ENCODE peak calls at places on chromosome 9, in four cellular contexts. W, I, Q and S are unnamed samples.

GRCh38 chr9:111442360-111443027 is 41.7 kb downstream of the ECPAS start:
- DNase-seq in W (no peak), I (no peak), Q (no peak), S (no peak)

GRCh38 chr9:127506117-127506813 is 55.0 kb downstream of the LRSAM1 start:
- DNase-seq in I (no peak), Q (no peak), W (no peak), S (no peak)

GRCh38 chr9:130663258-130664171 is 879 bp upstream of the PRDM12 start:
- DNase-seq in I (no peak), W (no peak), Q (peak), S (no peak)

GRCh38 chr9:130265431-130266235 is at the start of gene HMCN2:
- DNase-seq in W (no peak), I (peak), Q (peak), S (no peak)

GRCh38 chr9:42388146-42388690 is 204.8 kb downstream of the SPATA31A6 start:
- DNase-seq in Q (no peak), W (no peak), I (peak), S (no peak)

GRCh38 chr9:31103836-31104235 is 1280.6 kb upstream of the ACO1 start:
- DNase-seq in Q (no peak), W (no peak), I (no peak), S (no peak)

GRCh38 chr9:77751341-77752091 is 103.4 kb upstream of the GNA14 start:
- DNase-seq in W (no peak), I (peak), Q (no peak), S (peak)

GRCh38 chr9:87334366-87334765 is 163.3 kb upstream of the DAPK1 start:
- DNase-seq in W (no peak), I (no peak), Q (no peak), S (no peak)

GRCh38 chr9:74025402-74025894 is 471.7 kb upstream of the RORB start:
- DNase-seq in Q (no peak), W (no peak), I (no peak), S (no peak)

GRCh38 chr9:71058660-71059059 is 62.8 kb downstream of the TRPM3 start:
- DNase-seq in W (no peak), I (no peak), Q (no peak), S (no peak)

GRCh38 chr9:121055642-121056143 is 5.6 kb upstream of the C5 start:
- DNase-seq in W (no peak), I (peak), Q (peak), S (peak)

GRCh38 chr9:7983361-7983974 is 183.9 kb upstream of the DMAC1 start:
- DNase-seq in W (no peak), I (no peak), Q (no peak), S (no peak)

GRCh38 chr9:81559741-81560140 is 129.6 kb downstream of the TLE1 start:
- DNase-seq in Q (no peak), I (no peak), W (no peak), S (peak)

GRCh38 chr9:124180557-124180956 is 77.2 kb upstream of the NEK6 start:
- DNase-seq in I (no peak), W (no peak), Q (no peak), S (peak)

GRCh38 chr9:73223594-73223993 is 71.9 kb downstream of the ANXA1 start:
- DNase-seq in I (no peak), W (no peak), Q (no peak), S (no peak)

GRCh38 chr9:123016631-123017030 is 16.8 kb upstream of the GPR21 start:
- DNase-seq in I (no peak), Q (no peak), W (no peak), S (no peak)

GRCh38 chr9:112971415-112971814 is 40.6 kb downstream of the ZNF883 start:
- DNase-seq in Q (peak), W (no peak), I (no peak), S (peak)

GRCh38 chr9:120366646-120367019 is 213.3 kb downstream of the CDK5RAP2 start:
- DNase-seq in Q (no peak), W (no peak), I (no peak), S (peak)

GRCh38 chr9:127049581-127049980 is 72.9 kb downstream of the ANGPTL2 start:
- DNase-seq in W (no peak), Q (no peak), I (no peak), S (peak)

GRCh38 chr9:130333041-130334040 is 67.8 kb downstream of the HMCN2 start:
- DNase-seq in I (no peak), W (no peak), Q (no peak), S (peak)

GRCh38 chr9:121399883-121400607 is 30.0 kb upstream of the STOM start:
- DNase-seq in I (peak), Q (no peak), W (peak), S (peak)

GRCh38 chr9:78325343-78325742 is 28.4 kb downstream of the PSAT1 start:
- DNase-seq in W (no peak), Q (no peak), I (peak), S (peak)

GRCh38 chr9:112546149-112547012 is 59.8 kb downstream of the KIAA1958 start:
- DNase-seq in Q (no peak), I (peak), W (no peak), S (peak)

GRCh38 chr9:73152445-73152844 is 780 bp downstream of the ANXA1 start:
- DNase-seq in I (no peak), W (no peak), Q (no peak), S (peak)

GRCh38 chr9:124257865-124258764 is at the start of gene NEK6:
- DNase-seq in Q (no peak), W (no peak), I (peak), S (peak)

GRCh38 chr9:131869312-131869711 is 129.4 kb upstream of the RAPGEF1 start:
- DNase-seq in Q (no peak), I (no peak), W (no peak), S (no peak)

GRCh38 chr9:69504058-69504457 is 168.1 kb downstream of the APBA1 start:
- DNase-seq in I (no peak), Q (no peak), W (no peak), S (no peak)

GRCh38 chr9:111253742-111254437 is 76.1 kb downstream of the OR2K2 start:
- DNase-seq in I (no peak), Q (no peak), W (no peak), S (no peak)

GRCh38 chr9:81417299-81417675 is 272.1 kb downstream of the TLE1 start:
- DNase-seq in I (no peak), Q (no peak), W (no peak), S (no peak)

GRCh38 chr9:2262371-2262770 is 247.2 kb downstream of the SMARCA2 start:
- DNase-seq in W (no peak), Q (no peak), I (no peak), S (no peak)

GRCh38 chr9:130391863-130392262 is 52.9 kb upstream of the ASS1 start:
- DNase-seq in Q (no peak), I (no peak), W (no peak), S (no peak)

GRCh38 chr9:118896356-118897000 is 472.8 kb downstream of the BRINP1 start:
- DNase-seq in Q (no peak), I (no peak), W (no peak), S (no peak)

GRCh38 chr9:96418920-96419690 is 935 bp upstream of the ZNF367 start:
- DNase-seq in I (peak), W (no peak), Q (peak), S (peak)
- TF ChIP-seq CHD1 in I (peak), W (no peak), Q (no peak), S (no peak)

DNA sequence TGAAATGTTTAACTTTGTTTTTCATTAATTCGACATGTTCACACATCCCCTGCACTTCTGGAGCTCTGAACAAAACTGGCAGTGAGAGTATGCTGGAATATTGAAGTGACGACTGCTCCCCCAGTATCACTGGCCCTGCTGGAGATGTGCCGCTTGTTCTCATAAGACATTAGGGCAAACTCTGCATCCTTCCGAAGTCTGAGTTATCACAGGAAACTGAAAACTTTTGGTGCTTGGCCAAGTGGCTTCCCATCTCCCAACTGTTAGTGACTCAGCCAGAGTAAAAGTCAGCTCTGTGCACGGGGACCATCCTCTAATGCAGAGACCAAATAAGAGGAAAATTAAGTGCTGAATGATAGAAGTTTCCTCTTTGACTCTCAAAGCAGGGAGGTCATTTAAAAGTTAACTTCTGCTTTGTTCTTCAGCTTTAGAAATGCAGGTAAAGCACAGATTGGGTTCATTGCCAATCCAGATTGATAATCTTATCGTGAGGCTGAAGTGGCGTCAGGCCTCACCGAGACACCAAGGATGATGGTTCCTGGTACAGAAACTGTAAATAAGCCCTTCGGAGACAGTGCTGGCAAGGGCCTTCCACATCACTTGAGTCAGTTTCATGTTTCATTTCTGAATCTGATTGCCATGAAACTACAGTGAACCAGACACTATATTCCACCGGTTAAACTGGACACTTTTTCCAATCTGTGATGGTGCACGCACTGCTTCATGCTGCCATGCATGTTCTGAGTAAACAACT is 336.4 kb downstream of the GLIS3 start:
- DNase-seq in Q (no peak), W (no peak), I (no peak), S (peak)
- TF ChIP-seq CHD1 in Q (no peak), W (no peak), I (no peak), S (no peak)

GRCh38 chr9:28600226-28600625 is 1026.9 kb upstream of the C9orf72 start:
- DNase-seq in W (no peak), Q (no peak), I (no peak), S (no peak)

GRCh38 chr9:28598396-28598795 is 1025.1 kb upstream of the C9orf72 start:
- DNase-seq in I (no peak), Q (no peak), W (no peak), S (no peak)
- TF ChIP-seq CHD1 in I (no peak), Q (no peak), W (no peak), S (no peak)

DNA sequence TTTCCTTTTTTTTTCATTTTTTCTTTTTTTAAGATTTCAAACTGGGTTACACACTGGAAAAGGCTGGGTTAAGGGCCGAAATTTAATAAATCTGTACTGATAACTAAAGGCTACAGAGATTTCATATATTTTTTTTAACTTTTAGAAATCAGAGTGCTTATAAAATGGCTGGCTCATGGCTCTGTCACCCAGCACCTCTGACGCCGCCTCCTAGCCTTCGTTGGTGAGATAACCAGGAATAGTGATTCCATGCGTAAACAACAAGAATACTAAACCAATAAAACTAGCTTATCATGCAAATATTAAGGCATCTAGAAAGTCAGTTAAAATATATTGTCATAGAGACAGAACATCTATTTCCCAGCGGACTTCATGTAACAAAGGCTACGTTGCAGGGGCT is 226.4 kb downstream of the NFIB start:
- DNase-seq in I (no peak), W (no peak), Q (no peak), S (no peak)
- TF ChIP-seq CHD1 in I (no peak), W (no peak), Q (no peak), S (no peak)

GRCh38 chr9:98584059-98584458 is 124.7 kb downstream of the GABBR2 start:
- DNase-seq in I (no peak), Q (no peak), W (peak), S (no peak)
- TF ChIP-seq CHD1 in I (no peak), Q (no peak), W (no peak), S (no peak)

GRCh38 chr9:86282979-86283535 is 719 bp upstream of the ISCA1 start:
- DNase-seq in W (no peak), I (no peak), Q (no peak), S (peak)
- TF ChIP-seq CHD1 in W (no peak), I (no peak), Q (no peak), S (peak)

GRCh38 chr9:115808108-115808507 is 345.5 kb upstream of the PAPPA start:
- DNase-seq in Q (no peak), W (no peak), I (no peak), S (no peak)
- TF ChIP-seq CHD1 in Q (no peak), W (no peak), I (no peak), S (no peak)

DNA sequence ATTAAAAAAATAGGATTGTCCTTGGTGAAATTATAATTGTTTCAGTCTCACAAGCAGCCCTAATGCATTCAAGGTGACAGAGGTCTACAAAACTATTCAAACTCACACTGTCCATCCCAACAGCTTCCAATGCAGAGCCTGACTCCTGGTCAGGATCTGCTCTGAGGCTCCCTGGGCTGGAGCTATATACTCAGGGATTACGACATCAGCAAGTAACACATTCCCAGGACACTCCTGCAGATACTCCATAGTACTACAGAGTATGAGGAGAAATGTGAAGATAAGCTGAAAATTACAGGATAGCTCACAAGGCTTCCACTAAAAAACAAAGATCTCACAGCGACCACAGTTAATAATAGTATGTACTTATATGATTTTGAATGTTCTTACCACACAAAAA is 130.1 kb downstream of the AUH start:
- DNase-seq in I (no peak), W (no peak), Q (no peak), S (no peak)
- TF ChIP-seq CHD1 in I (no peak), W (no peak), Q (no peak), S (no peak)